ENCODE peak calls at places on chromosomes 6 and 20, in ten cellular contexts. One of them, this sample, is unnamed.

GRCh38 chr20:25005220-25005619 is 12.7 kb upstream of the APMAP start:
- DNase-seq in PC-3: peak
- DNase-seq in MM.1S: no peak
- DNase-seq in astrocyte: no peak
- DNase-seq in GM23338: no peak
- DNase-seq in fibroblast of lung: peak
- DNase-seq in endothelial cell of umbilical vein: no peak
- DNase-seq in HepG2: no peak
- DNase-seq in GM12878: no peak
- DNase-seq in neural progenitor cell: no peak
- DNase-seq in this sample: no peak

GRCh38 chr20:61799394-61799923 is 266.2 kb downstream of the TAF4 start:
- DNase-seq in PC-3: no peak
- DNase-seq in MM.1S: no peak
- DNase-seq in astrocyte: no peak
- DNase-seq in GM23338: no peak
- DNase-seq in fibroblast of lung: no peak
- DNase-seq in endothelial cell of umbilical vein: no peak
- DNase-seq in HepG2: no peak
- DNase-seq in GM12878: no peak
- DNase-seq in neural progenitor cell: no peak
- DNase-seq in this sample: no peak

GRCh38 chr6:165600606-165601005 is 62.4 kb downstream of the PDE10A start:
- DNase-seq in PC-3: no peak
- DNase-seq in MM.1S: no peak
- DNase-seq in astrocyte: no peak
- DNase-seq in GM23338: no peak
- DNase-seq in fibroblast of lung: no peak
- DNase-seq in endothelial cell of umbilical vein: no peak
- DNase-seq in HepG2: no peak
- DNase-seq in GM12878: no peak
- DNase-seq in neural progenitor cell: no peak
- DNase-seq in this sample: no peak

GRCh38 chr6:31407699-31408098 is 4.3 kb downstream of the MICA start:
- DNase-seq in PC-3: peak
- DNase-seq in MM.1S: no peak
- DNase-seq in astrocyte: peak
- DNase-seq in GM23338: no peak
- DNase-seq in fibroblast of lung: peak
- DNase-seq in endothelial cell of umbilical vein: no peak
- DNase-seq in HepG2: no peak
- DNase-seq in GM12878: no peak
- DNase-seq in neural progenitor cell: no peak
- DNase-seq in this sample: no peak

GRCh38 chr6:89805814-89806371 is 13.7 kb downstream of the MDN1 start:
- DNase-seq in PC-3: no peak
- DNase-seq in MM.1S: no peak
- DNase-seq in astrocyte: no peak
- DNase-seq in GM23338: no peak
- DNase-seq in fibroblast of lung: no peak
- DNase-seq in endothelial cell of umbilical vein: no peak
- DNase-seq in HepG2: no peak
- DNase-seq in GM12878: no peak
- DNase-seq in neural progenitor cell: no peak
- DNase-seq in this sample: no peak

GRCh38 chr20:2162125-2162822 is 60.6 kb downstream of the STK35 start:
- DNase-seq in PC-3: no peak
- DNase-seq in MM.1S: no peak
- DNase-seq in astrocyte: no peak
- DNase-seq in GM23338: no peak
- DNase-seq in fibroblast of lung: no peak
- DNase-seq in endothelial cell of umbilical vein: no peak
- DNase-seq in HepG2: no peak
- DNase-seq in GM12878: no peak
- DNase-seq in neural progenitor cell: no peak
- DNase-seq in this sample: no peak

GRCh38 chr20:55597526-55597925 is 407.8 kb downstream of the CBLN4 start:
- DNase-seq in PC-3: no peak
- DNase-seq in MM.1S: no peak
- DNase-seq in astrocyte: no peak
- DNase-seq in GM23338: no peak
- DNase-seq in fibroblast of lung: no peak
- DNase-seq in endothelial cell of umbilical vein: no peak
- DNase-seq in HepG2: no peak
- DNase-seq in GM12878: no peak
- DNase-seq in neural progenitor cell: no peak
- DNase-seq in this sample: no peak

GRCh38 chr6:142758257-142759025 is 186.5 kb downstream of the HIVEP2 start:
- DNase-seq in PC-3: no peak
- DNase-seq in MM.1S: no peak
- DNase-seq in astrocyte: no peak
- DNase-seq in GM23338: no peak
- DNase-seq in fibroblast of lung: no peak
- DNase-seq in endothelial cell of umbilical vein: no peak
- DNase-seq in HepG2: no peak
- DNase-seq in GM12878: no peak
- DNase-seq in neural progenitor cell: no peak
- DNase-seq in this sample: no peak

GRCh38 chr20:23637282-23638221 is at the start of gene CST3:
- DNase-seq in PC-3: peak
- DNase-seq in MM.1S: peak
- DNase-seq in astrocyte: peak
- DNase-seq in GM23338: peak
- DNase-seq in fibroblast of lung: peak
- DNase-seq in endothelial cell of umbilical vein: peak
- DNase-seq in HepG2: peak
- DNase-seq in GM12878: no peak
- DNase-seq in neural progenitor cell: peak
- DNase-seq in this sample: peak

GRCh38 chr6:90811596-90812226 is 224.8 kb upstream of the MAP3K7 start:
- DNase-seq in PC-3: no peak
- DNase-seq in MM.1S: no peak
- DNase-seq in astrocyte: no peak
- DNase-seq in GM23338: no peak
- DNase-seq in fibroblast of lung: no peak
- DNase-seq in endothelial cell of umbilical vein: no peak
- DNase-seq in HepG2: no peak
- DNase-seq in GM12878: no peak
- DNase-seq in neural progenitor cell: no peak
- DNase-seq in this sample: no peak

GRCh38 chr20:36091561-36092423 is 62.7 kb upstream of the EPB41L1 start:
- DNase-seq in PC-3: peak
- DNase-seq in MM.1S: no peak
- DNase-seq in astrocyte: no peak
- DNase-seq in GM23338: peak
- DNase-seq in fibroblast of lung: no peak
- DNase-seq in endothelial cell of umbilical vein: no peak
- DNase-seq in HepG2: no peak
- DNase-seq in GM12878: no peak
- DNase-seq in neural progenitor cell: peak
- DNase-seq in this sample: peak

GRCh38 chr20:36094497-36094896 is 60.0 kb upstream of the EPB41L1 start:
- DNase-seq in PC-3: no peak
- DNase-seq in MM.1S: no peak
- DNase-seq in astrocyte: peak
- DNase-seq in GM23338: peak
- DNase-seq in fibroblast of lung: peak
- DNase-seq in endothelial cell of umbilical vein: peak
- DNase-seq in HepG2: no peak
- DNase-seq in GM12878: no peak
- DNase-seq in neural progenitor cell: peak
- DNase-seq in this sample: no peak

GRCh38 chr20:36093804-36094145 is 60.8 kb upstream of the EPB41L1 start:
- DNase-seq in PC-3: peak
- DNase-seq in MM.1S: no peak
- DNase-seq in astrocyte: no peak
- DNase-seq in GM23338: no peak
- DNase-seq in fibroblast of lung: no peak
- DNase-seq in endothelial cell of umbilical vein: no peak
- DNase-seq in HepG2: no peak
- DNase-seq in GM12878: no peak
- DNase-seq in neural progenitor cell: no peak
- DNase-seq in this sample: no peak

GRCh38 chr20:36093025-36093803 is 61.3 kb upstream of the EPB41L1 start:
- DNase-seq in PC-3: peak
- DNase-seq in MM.1S: no peak
- DNase-seq in astrocyte: no peak
- DNase-seq in GM23338: no peak
- DNase-seq in fibroblast of lung: peak
- DNase-seq in endothelial cell of umbilical vein: peak
- DNase-seq in HepG2: no peak
- DNase-seq in GM12878: no peak
- DNase-seq in neural progenitor cell: peak
- DNase-seq in this sample: no peak

DNA sequence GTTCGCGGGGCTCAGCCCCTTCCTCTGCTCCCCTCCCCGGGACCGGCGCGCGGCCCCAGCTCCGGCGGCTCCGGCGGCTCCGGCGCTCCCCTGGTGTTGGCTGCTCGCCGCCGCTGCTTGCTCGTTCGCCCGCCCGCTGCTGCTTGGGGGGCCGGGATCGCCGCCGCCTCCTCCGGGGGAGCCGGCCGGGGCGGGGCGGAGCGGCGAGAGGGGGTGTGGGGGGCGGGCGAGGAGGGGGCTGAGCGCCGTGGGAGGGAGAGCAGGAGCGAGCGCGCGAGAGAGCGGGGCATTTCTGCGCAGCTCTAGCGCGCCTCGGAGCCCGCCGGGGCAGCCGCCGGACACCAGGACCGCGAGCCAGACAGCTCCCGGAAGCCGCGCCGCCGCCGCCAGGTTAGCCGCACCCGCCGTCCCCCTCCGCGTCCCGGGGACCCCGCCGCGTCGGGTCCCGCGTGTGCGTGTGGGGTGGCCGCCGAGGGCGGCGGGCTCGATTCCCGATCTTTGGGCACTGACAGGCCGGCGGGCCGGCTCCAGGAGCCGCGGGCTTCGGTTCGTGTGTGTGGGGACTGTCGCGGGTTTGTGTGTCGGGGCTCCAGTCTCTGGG is 62.0 kb upstream of the EPB41L1 start:
- DNase-seq in PC-3: peak
- DNase-seq in MM.1S: no peak
- DNase-seq in astrocyte: no peak
- DNase-seq in GM23338: peak
- DNase-seq in fibroblast of lung: peak
- DNase-seq in endothelial cell of umbilical vein: peak
- DNase-seq in HepG2: no peak
- DNase-seq in GM12878: no peak
- DNase-seq in neural progenitor cell: peak
- DNase-seq in this sample: peak
- TF ChIP-seq EZH2 in PC-3: no peak
- TF ChIP-seq EZH2 in MM.1S: no peak
- TF ChIP-seq EZH2 in astrocyte: no peak
- TF ChIP-seq EZH2 in GM23338: no peak
- TF ChIP-seq EZH2 in fibroblast of lung: no peak
- TF ChIP-seq EZH2 in endothelial cell of umbilical vein: peak
- TF ChIP-seq EZH2 in HepG2: no peak
- TF ChIP-seq EZH2 in GM12878: no peak
- TF ChIP-seq EZH2 in neural progenitor cell: peak
- TF ChIP-seq EZH2 in this sample: no peak

DNA sequence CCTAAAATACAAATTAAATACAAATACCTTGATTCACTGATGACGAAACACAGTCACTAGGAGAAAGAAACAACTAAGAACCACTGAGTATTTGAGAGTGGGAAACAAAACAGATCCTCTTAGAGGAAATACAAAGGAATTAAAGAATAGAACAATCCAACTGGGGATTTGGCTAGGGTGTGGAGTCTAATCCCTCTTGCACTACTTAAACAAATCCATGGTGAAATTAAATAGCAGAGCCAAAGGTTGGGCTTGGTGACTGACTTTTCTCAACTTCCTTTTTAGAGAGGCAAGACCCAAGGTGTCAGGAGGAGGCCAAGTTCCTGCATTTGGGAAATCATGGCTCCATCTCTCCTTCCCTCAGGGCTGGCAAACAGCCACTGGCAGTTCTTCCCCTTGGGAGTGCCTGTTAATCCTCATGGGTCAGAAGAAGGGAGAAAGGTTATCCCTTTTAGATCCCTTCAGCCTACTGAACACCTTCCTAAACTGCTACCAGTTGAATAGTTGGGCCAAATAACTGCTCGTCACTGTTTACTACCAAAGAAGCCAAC is 101.2 kb upstream of the TRAF3IP2 start:
- DNase-seq in PC-3: no peak
- DNase-seq in MM.1S: no peak
- DNase-seq in astrocyte: no peak
- DNase-seq in GM23338: no peak
- DNase-seq in fibroblast of lung: no peak
- DNase-seq in endothelial cell of umbilical vein: no peak
- DNase-seq in HepG2: no peak
- DNase-seq in GM12878: no peak
- DNase-seq in neural progenitor cell: peak
- DNase-seq in this sample: no peak
- TF ChIP-seq EZH2 in PC-3: no peak
- TF ChIP-seq EZH2 in MM.1S: no peak
- TF ChIP-seq EZH2 in astrocyte: no peak
- TF ChIP-seq EZH2 in GM23338: no peak
- TF ChIP-seq EZH2 in fibroblast of lung: no peak
- TF ChIP-seq EZH2 in endothelial cell of umbilical vein: no peak
- TF ChIP-seq EZH2 in HepG2: no peak
- TF ChIP-seq EZH2 in GM12878: no peak
- TF ChIP-seq EZH2 in neural progenitor cell: no peak
- TF ChIP-seq EZH2 in this sample: no peak

GRCh38 chr20:19212524-19213502 is at the start of gene SLC24A3:
- DNase-seq in PC-3: peak
- DNase-seq in MM.1S: peak
- DNase-seq in astrocyte: no peak
- DNase-seq in GM23338: peak
- DNase-seq in fibroblast of lung: peak
- DNase-seq in endothelial cell of umbilical vein: no peak
- DNase-seq in HepG2: peak
- DNase-seq in GM12878: no peak
- DNase-seq in neural progenitor cell: peak
- DNase-seq in this sample: peak
- TF ChIP-seq EZH2 in PC-3: peak
- TF ChIP-seq EZH2 in MM.1S: no peak
- TF ChIP-seq EZH2 in astrocyte: peak
- TF ChIP-seq EZH2 in GM23338: peak
- TF ChIP-seq EZH2 in fibroblast of lung: peak
- TF ChIP-seq EZH2 in endothelial cell of umbilical vein: no peak
- TF ChIP-seq EZH2 in HepG2: peak
- TF ChIP-seq EZH2 in GM12878: no peak
- TF ChIP-seq EZH2 in neural progenitor cell: peak
- TF ChIP-seq EZH2 in this sample: peak

DNA sequence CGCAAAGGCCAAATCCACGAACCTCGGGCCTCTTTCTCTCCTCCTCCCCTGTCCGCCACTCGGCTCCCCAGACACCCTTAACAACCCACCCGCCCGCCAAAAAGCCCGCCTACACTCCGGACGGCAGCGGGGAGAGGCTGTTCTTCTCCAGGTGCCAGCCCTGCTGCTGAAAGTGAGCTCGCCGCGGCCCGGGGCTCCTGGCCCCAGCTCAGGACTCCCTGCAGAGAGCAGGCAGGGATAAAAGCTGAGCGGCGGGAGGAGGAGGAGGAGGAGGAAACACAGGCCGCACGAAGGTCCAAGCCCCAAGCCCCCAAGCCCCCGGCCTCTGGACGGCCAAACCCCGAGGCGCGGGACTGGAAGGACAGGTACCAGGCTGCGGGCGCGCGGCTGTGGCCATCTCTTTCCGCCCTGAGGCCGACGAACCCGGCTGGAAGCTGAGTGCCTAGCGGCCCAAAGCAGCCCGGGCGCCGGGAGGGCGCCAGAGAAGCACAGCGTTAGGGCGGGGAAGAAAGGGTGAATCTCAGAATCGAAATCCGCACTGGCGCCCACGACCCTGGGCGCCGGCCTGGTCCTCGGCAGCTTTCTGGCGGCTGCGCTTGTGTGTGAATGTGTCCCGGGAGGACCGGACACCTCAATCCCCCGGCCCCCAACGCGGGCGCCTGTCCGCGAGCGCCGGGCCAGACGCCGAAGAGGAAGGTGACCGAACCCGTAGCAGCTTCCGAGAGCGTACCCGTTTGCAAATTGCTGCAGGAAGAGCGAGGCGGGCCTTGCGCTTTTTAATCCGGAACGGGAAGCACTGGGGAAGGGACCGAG is 3.2 kb downstream of the NRN1 start:
- DNase-seq in PC-3: no peak
- DNase-seq in MM.1S: peak
- DNase-seq in astrocyte: no peak
- DNase-seq in GM23338: peak
- DNase-seq in fibroblast of lung: no peak
- DNase-seq in endothelial cell of umbilical vein: peak
- DNase-seq in HepG2: no peak
- DNase-seq in GM12878: no peak
- DNase-seq in neural progenitor cell: peak
- DNase-seq in this sample: no peak
- TF ChIP-seq EZH2 in PC-3: no peak
- TF ChIP-seq EZH2 in MM.1S: no peak
- TF ChIP-seq EZH2 in astrocyte: peak
- TF ChIP-seq EZH2 in GM23338: peak
- TF ChIP-seq EZH2 in fibroblast of lung: peak
- TF ChIP-seq EZH2 in endothelial cell of umbilical vein: peak
- TF ChIP-seq EZH2 in HepG2: no peak
- TF ChIP-seq EZH2 in GM12878: no peak
- TF ChIP-seq EZH2 in neural progenitor cell: peak
- TF ChIP-seq EZH2 in this sample: peak